ENCODE peak calls at places on chromosomes 16 and 17, in five cellular contexts. S is adrenal gland, A is IMR-90, Z is uterus, T is sigmoid colon. Y is an unnamed sample.

GRCh38 chr16:51763072-51763658 is 612.1 kb upstream of the SALL1 start:
- DNase-seq in S (no peak), A (no peak), Z (no peak), T (no peak), Y (no peak)

GRCh38 chr16:50836121-50836541 is 94.2 kb downstream of the CYLD start:
- DNase-seq in S (no peak), A (no peak), Z (no peak), T (no peak), Y (peak)

GRCh38 chr17:21678451-21679081 is 13.8 kb upstream of the KCNJ18 start:
- DNase-seq in S (no peak), A (no peak), Z (no peak), T (peak), Y (no peak)

GRCh38 chr16:54176376-54176901 is 110.1 kb downstream of the IRX3 start:
- DNase-seq in S (no peak), A (no peak), Z (no peak), T (no peak), Y (no peak)

GRCh38 chr16:20871258-20871657 is 28.9 kb downstream of the DCUN1D3 start:
- DNase-seq in S (no peak), A (no peak), Z (no peak), T (no peak), Y (no peak)

GRCh38 chr17:2957631-2958286 is 105.6 kb downstream of the OR1D5 start:
- DNase-seq in S (peak), A (peak), Z (no peak), T (peak), Y (no peak)

GRCh38 chr17:55458977-55459376 is 37.3 kb upstream of the MMD start:
- DNase-seq in S (no peak), A (peak), Z (no peak), T (no peak), Y (no peak)

GRCh38 chr16:35750701-35751104 is 2291.3 kb downstream of the TP53TG3F start:
- DNase-seq in S (no peak), A (no peak), Z (no peak), T (no peak), Y (peak)

GRCh38 chr17:12098568-12098967 is 77.9 kb downstream of the MAP2K4 start:
- DNase-seq in S (no peak), A (no peak), Z (no peak), T (no peak), Y (no peak)

GRCh38 chr16:67959520-67959919 is 8.9 kb downstream of the SLC12A4 start:
- DNase-seq in S (peak), A (peak), Z (no peak), T (peak), Y (no peak)

GRCh38 chr17:76130473-76130872 is 10.6 kb downstream of the FOXJ1 start:
- DNase-seq in S (no peak), A (no peak), Z (no peak), T (no peak), Y (peak)
- TF ChIP-seq POLR2A in S (no peak), A (no peak), Z (no peak), T (no peak), Y (no peak)

GRCh38 chr17:78366109-78366848 is 6.4 kb upstream of the SOCS3 start:
- DNase-seq in S (no peak), A (no peak), Z (no peak), T (no peak), Y (no peak)
- TF ChIP-seq CTCF in S (no peak), A (no peak), Z (no peak), T (no peak), Y (no peak)

DNA sequence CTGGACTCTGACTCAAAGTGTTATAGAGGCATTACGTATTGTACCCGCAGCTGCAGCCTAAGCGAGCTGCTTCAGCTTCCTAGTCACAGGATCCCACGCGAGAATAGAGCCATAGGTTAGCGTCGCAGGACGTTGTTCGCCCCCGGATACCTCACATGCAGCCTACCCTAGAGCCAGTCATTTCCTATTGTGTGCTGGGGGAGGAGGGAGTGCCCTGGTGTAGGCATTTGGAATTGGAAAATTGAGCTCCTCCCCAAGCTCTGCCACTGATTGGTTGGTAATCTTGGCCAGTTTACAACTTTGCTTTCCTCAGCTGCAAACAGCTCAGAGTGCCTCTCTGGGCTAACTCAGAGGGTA is 530 bp downstream of the NAA60 start:
- DNase-seq in S (peak), A (peak), Z (no peak), T (no peak), Y (no peak)
- TF ChIP-seq POLR2A in S (peak), A (peak), Z (no peak), T (no peak), Y (no peak)

GRCh38 chr16:81843243-81843582 is 64.1 kb downstream of the PLCG2 start:
- DNase-seq in S (no peak), A (no peak), Z (no peak), T (no peak), Y (no peak)

GRCh38 chr16:81838794-81839193 is 59.7 kb downstream of the PLCG2 start:
- DNase-seq in S (no peak), A (peak), Z (no peak), T (no peak), Y (no peak)

GRCh38 chr16:81841709-81842108 is 62.6 kb downstream of the PLCG2 start:
- DNase-seq in S (no peak), A (no peak), Z (no peak), T (no peak), Y (no peak)

GRCh38 chr16:81846105-81846504 is 67.0 kb downstream of the PLCG2 start:
- DNase-seq in S (no peak), A (no peak), Z (no peak), T (no peak), Y (no peak)

DNA sequence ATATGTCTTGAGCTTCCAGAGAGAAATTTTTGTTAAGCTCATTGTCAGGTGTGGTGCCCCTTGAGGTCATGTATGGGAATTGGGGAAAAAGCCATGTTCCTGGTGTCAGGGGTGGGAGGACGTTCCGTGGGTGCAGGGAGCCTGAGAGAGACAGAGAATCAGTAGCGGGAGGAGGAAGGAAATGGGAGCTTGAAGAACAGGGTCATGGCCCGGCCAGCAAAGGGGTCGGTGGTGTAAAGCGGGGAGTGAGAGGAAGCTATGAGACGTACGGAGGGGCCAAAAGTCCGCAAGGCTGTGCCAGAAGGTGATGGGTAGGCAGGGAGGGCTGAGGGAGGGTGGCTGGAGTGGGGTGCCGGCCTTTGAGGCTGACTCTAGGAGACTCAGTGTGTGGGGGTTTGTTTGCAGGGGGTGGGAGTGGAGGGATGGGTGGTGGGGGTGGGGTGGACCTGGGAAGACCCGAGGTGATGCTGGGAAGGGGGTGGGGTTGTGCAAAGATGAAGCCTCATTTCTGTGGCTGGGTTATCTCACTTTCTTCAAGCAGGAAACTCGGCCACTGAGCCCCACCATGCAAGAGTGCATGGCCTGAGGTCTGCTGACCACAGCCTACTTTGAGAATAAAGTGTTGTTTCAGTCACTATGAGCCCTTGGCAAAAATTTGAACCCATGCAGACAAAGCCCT is 63.6 kb downstream of the PLCG2 start:
- DNase-seq in S (no peak), A (no peak), Z (no peak), T (no peak), Y (no peak)
- TF ChIP-seq CTCF in S (no peak), A (no peak), Z (no peak), T (no peak), Y (no peak)

DNA sequence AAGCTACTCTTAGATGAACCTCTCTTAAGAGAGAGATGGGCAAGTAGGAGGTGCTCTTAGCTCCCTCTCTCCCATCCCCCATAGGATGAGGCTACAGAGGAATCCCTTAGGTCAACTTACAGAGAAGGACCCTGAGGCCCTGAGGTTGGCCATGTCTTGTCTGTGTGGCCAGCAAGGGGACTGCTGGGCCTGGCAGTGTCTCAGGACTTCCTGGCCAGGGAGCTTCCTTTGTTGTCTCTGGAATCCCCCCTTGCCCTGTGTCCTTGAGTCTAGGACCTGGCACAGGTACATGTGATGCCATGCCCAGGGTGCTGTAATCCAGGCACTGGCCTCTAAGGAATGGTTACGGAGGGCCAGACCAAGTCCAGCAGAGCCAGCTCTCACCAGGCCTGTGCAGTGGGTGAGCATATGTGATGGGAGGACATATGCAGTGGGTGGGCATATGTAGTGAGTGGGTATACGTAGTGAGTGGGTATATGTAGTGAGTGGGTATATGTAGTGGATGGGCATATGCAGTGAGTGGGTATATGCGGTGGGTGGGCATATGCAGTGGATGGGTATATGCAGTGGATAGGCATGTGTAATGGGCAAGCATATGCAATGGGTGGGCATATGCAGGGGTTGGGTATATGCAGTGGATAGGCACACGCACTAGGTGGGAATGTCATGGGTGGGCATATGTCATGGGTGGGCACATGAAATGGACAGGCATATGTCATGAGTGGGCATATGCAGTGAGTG is 20.3 kb upstream of the PECAM1 start:
- DNase-seq in S (no peak), A (no peak), Z (no peak), T (peak), Y (no peak)
- TF ChIP-seq POLR2A in S (no peak), A (no peak), Z (no peak), T (no peak), Y (no peak)

GRCh38 chr17:61597606-61598005 is 6.6 kb upstream of the NACA2 start:
- DNase-seq in S (no peak), A (no peak), Z (no peak), T (no peak), Y (no peak)
- TF ChIP-seq CTCF in S (no peak), A (no peak), Z (no peak), T (no peak), Y (no peak)

DNA sequence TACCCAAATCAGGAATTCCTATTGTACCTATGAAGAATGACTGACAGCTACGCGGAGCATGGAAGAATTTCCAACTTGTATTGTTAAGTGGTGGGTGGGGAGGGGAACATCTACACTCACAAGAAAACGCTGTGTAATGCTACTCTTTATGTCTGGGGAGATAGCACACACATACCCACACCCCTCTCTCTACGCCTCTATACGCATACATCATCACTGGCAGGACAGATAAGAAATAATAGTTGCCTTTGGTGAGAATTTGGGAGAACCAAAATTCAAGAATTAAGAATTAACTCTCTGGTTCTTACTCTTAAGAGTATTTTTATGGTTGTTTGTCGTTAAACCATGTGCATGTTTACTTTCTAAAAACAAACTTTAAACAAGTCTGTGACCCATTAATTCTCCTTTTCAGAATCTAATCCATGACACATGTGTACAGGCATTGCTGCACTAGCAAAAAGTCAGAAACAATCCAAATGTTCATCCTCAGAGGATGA is 33.9 kb downstream of the CREBBP start:
- DNase-seq in S (no peak), A (no peak), Z (no peak), T (no peak), Y (no peak)
- TF ChIP-seq POLR2A in S (no peak), A (no peak), Z (no peak), T (no peak), Y (no peak)

GRCh38 chr17:79844869-79845600 is 5.8 kb upstream of the CBX4 start:
- DNase-seq in S (peak), A (no peak), Z (no peak), T (peak), Y (no peak)
- TF ChIP-seq CTCF in S (peak), A (peak), Z (peak), T (no peak), Y (peak)